ENCODE peak calls at places on chromosome 15, in eight cellular contexts. X is stimulated activated CD8-positive, alpha-beta memory T cell treated with anti-CD3 and anti-CD28 coated beads, Interleukin-15, amount 100 ng/mL, for 24 hours; O is upper lobe of right lung; P is IMR-90; I is GM23338; Y is HFF-Myc; A is central memory CD4-positive, alpha-beta T cell; W is midbrain. K is an unnamed sample.

GRCh38 chr15:45456212-45457106 is 66.1 kb downstream of the SLC30A4 start:
- DNase-seq in A (peak), O (no peak), Y (peak), I (no peak), P (peak), W (no peak), X (no peak), K (peak)

GRCh38 chr15:99143655-99144610 is 39.1 kb downstream of the SYNM start:
- DNase-seq in A (no peak), P (peak), Y (no peak), W (peak), O (no peak), I (no peak), X (no peak), K (no peak)

GRCh38 chr15:78842519-78842918 is 30.2 kb upstream of the MORF4L1 start:
- DNase-seq in O (no peak), P (no peak), X (no peak), I (no peak), Y (no peak), A (no peak), W (no peak), K (no peak)

GRCh38 chr15:58770519-58770856 is 614 bp upstream of the MINDY2 start:
- DNase-seq in I (no peak), Y (no peak), X (no peak), O (no peak), P (peak), W (no peak), A (no peak), K (no peak)

GRCh38 chr15:32691316-32692032 is 26.3 kb upstream of the GREM1 start:
- DNase-seq in A (no peak), W (no peak), P (no peak), I (no peak), O (no peak), X (no peak), Y (no peak), K (no peak)

GRCh38 chr15:69951511-69952209 is 146.1 kb downstream of the TLE3 start:
- DNase-seq in O (no peak), I (no peak), X (no peak), Y (no peak), A (no peak), W (no peak), P (peak), K (no peak)

GRCh38 chr15:101045835-101046691 is 126.9 kb downstream of the LRRK1 start:
- DNase-seq in X (no peak), O (peak), P (no peak), Y (no peak), I (no peak), W (no peak), A (no peak), K (no peak)

GRCh38 chr15:68617001-68617400 is 38.2 kb downstream of the CORO2B start:
- DNase-seq in A (no peak), O (no peak), P (peak), Y (no peak), X (no peak), W (no peak), I (no peak), K (no peak)

K was measured in CD4-positive, CD25-positive, alpha-beta regulatory T cell.